ENCODE peak calls at places on chromosomes 3 and 15, in five cellular contexts. N, W, J, H and B are unnamed samples.

GRCh38 chr3:129606522-129607390 is at the start of gene PLXND1:
- DNase-seq in N (peak; percentile 70), W (peak; percentile 47), J (peak; percentile 53), H (no peak), B (peak; percentile 81)

GRCh38 chr15:73822998-73823397 is 50.4 kb upstream of the TBC1D21 start:
- DNase-seq in N (no peak), W (no peak), J (peak; percentile 28), H (no peak), B (no peak)

GRCh38 chr3:66499881-66500574 is 794 bp downstream of the LRIG1 start:
- DNase-seq in N (peak; percentile 36), W (peak; percentile 29), J (peak; percentile 63), H (no peak), B (peak; percentile 90)

GRCh38 chr3:75272708-75273107 is 391.4 kb upstream of the FRG2C start:
- DNase-seq in N (peak; percentile 3), W (no peak), J (no peak), H (no peak), B (no peak)

GRCh38 chr15:49379996-49380395 is 43.0 kb upstream of the FGF7 start:
- DNase-seq in N (no peak), W (no peak), J (no peak), H (no peak), B (peak; percentile 8)

GRCh38 chr3:53806182-53807116 is 39.8 kb downstream of the CHDH start:
- DNase-seq in N (peak; percentile 79), W (no peak), J (no peak), H (no peak), B (no peak)

GRCh38 chr3:146019508-146019907 is 141.5 kb downstream of the PLOD2 start:
- DNase-seq in N (no peak), W (no peak), J (no peak), H (no peak), B (no peak)

GRCh38 chr15:82183121-82184031 is 79.2 kb downstream of the EFL1 start:
- DNase-seq in N (no peak), W (no peak), J (no peak), H (no peak), B (no peak)

GRCh38 chr3:11091088-11091590 is 63.2 kb upstream of the HRH1 start:
- DNase-seq in N (no peak), W (no peak), J (no peak), H (no peak), B (no peak)

GRCh38 chr3:127291611-127292010 is 3.8 kb upstream of the PRR20G start:
- DNase-seq in N (no peak), W (no peak), J (no peak), H (no peak), B (no peak)

GRCh38 chr15:69679623-69680228 is 227.1 kb downstream of the RPLP1 start:
- DNase-seq in N (no peak), W (peak; percentile 10), J (peak; percentile 24), H (no peak), B (no peak)

GRCh38 chr15:46732060-46732459 is 985.2 kb upstream of the SEMA6D start:
- DNase-seq in N (no peak), W (no peak), J (no peak), H (no peak), B (no peak)

GRCh38 chr3:38842266-38842965 is 26.4 kb upstream of the SCN10A start:
- DNase-seq in N (no peak), W (no peak), J (no peak), H (no peak), B (no peak)

GRCh38 chr15:41291065-41291631 is 41.2 kb downstream of the OIP5 start:
- DNase-seq in N (peak; percentile 38), W (no peak), J (no peak), H (no peak), B (peak; percentile 40)

GRCh38 chr3:192917258-192917507 is 473 bp downstream of the MB21D2 start:
- DNase-seq in N (no peak), W (no peak), J (peak; percentile 50), H (no peak), B (no peak)

GRCh38 chr15:63815211-63815610 is 18.5 kb downstream of the HERC1 start:
- DNase-seq in N (no peak), W (no peak), J (no peak), H (no peak), B (no peak)

GRCh38 chr15:49669288-49669687 is 48.4 kb downstream of the DTWD1 start:
- DNase-seq in N (no peak), W (no peak), J (no peak), H (no peak), B (no peak)

GRCh38 chr3:105953831-105954230 is 85.0 kb upstream of the CBLB start:
- DNase-seq in N (no peak), W (no peak), J (no peak), H (no peak), B (no peak)

GRCh38 chr15:76057332-76058000 is 2.3 kb upstream of the TMEM266 start:
- DNase-seq in N (peak; percentile 45), W (no peak), J (peak; percentile 57), H (no peak), B (no peak)

GRCh38 chr3:197926418-197926817 is 23.6 kb upstream of the RPL35A start:
- DNase-seq in N (no peak), W (no peak), J (no peak), H (no peak), B (no peak)

GRCh38 chr15:60585743-60586708 is 107.1 kb upstream of the ICE2 start:
- DNase-seq in N (peak; percentile 79), W (no peak), J (peak; percentile 72), H (no peak), B (no peak)

GRCh38 chr3:122101646-122102045 is 46.5 kb downstream of the CD86 start:
- DNase-seq in N (peak; percentile 56), W (no peak), J (no peak), H (peak; percentile 71), B (no peak)